ENCODE peak calls at places on chromosomes 11 and 22, in five cellular contexts. One of them, this sample, is unnamed.

GRCh38 chr22:30609260-30610185 is 2.5 kb downstream of the TCN2 start:
- DNase-seq in fibroblast of lung: peak; percentile 78
- DNase-seq in PC-9: peak; percentile 65
- DNase-seq in tibial artery: no peak
- DNase-seq in GM12865: peak; percentile 82
- DNase-seq in this sample: peak; percentile 52

GRCh38 chr11:61141601-61142028 is 19.6 kb downstream of the VPS37C start:
- DNase-seq in fibroblast of lung: no peak
- DNase-seq in PC-9: peak; percentile 62
- DNase-seq in tibial artery: peak; percentile 63
- DNase-seq in GM12865: peak; percentile 44
- DNase-seq in this sample: peak; percentile 57

GRCh38 chr11:92180226-92180625 is 44.4 kb upstream of the FAT3 start:
- DNase-seq in fibroblast of lung: no peak
- DNase-seq in PC-9: no peak
- DNase-seq in tibial artery: no peak
- DNase-seq in GM12865: no peak
- DNase-seq in this sample: no peak

GRCh38 chr11:21121991-21122390 is 452.6 kb downstream of the NELL1 start:
- DNase-seq in fibroblast of lung: no peak
- DNase-seq in PC-9: no peak
- DNase-seq in tibial artery: no peak
- DNase-seq in GM12865: no peak
- DNase-seq in this sample: no peak

GRCh38 chr11:86916330-86916729 is 38.9 kb downstream of the FZD4 start:
- DNase-seq in fibroblast of lung: peak; percentile 92
- DNase-seq in PC-9: peak; percentile 47
- DNase-seq in tibial artery: no peak
- DNase-seq in GM12865: no peak
- DNase-seq in this sample: no peak

GRCh38 chr11:131538322-131538721 is 167.9 kb downstream of the NTM start:
- DNase-seq in fibroblast of lung: no peak
- DNase-seq in PC-9: no peak
- DNase-seq in tibial artery: no peak
- DNase-seq in GM12865: no peak
- DNase-seq in this sample: no peak

GRCh38 chr11:16862733-16863132 is 124.3 kb downstream of the C11orf58 start:
- DNase-seq in fibroblast of lung: no peak
- DNase-seq in PC-9: no peak
- DNase-seq in tibial artery: no peak
- DNase-seq in GM12865: no peak
- DNase-seq in this sample: no peak

GRCh38 chr11:128607819-128608218 is 20.5 kb upstream of the ETS1 start:
- DNase-seq in fibroblast of lung: no peak
- DNase-seq in PC-9: no peak
- DNase-seq in tibial artery: no peak
- DNase-seq in GM12865: no peak
- DNase-seq in this sample: no peak

GRCh38 chr11:133399855-133400625 is 132.3 kb downstream of the OPCML start:
- DNase-seq in fibroblast of lung: no peak
- DNase-seq in PC-9: no peak
- DNase-seq in tibial artery: no peak
- DNase-seq in GM12865: no peak
- DNase-seq in this sample: no peak

GRCh38 chr22:35053060-35053835 is 12.7 kb upstream of the ISX start:
- DNase-seq in fibroblast of lung: no peak
- DNase-seq in PC-9: no peak
- DNase-seq in tibial artery: no peak
- DNase-seq in GM12865: peak; percentile 56
- DNase-seq in this sample: no peak

DNA sequence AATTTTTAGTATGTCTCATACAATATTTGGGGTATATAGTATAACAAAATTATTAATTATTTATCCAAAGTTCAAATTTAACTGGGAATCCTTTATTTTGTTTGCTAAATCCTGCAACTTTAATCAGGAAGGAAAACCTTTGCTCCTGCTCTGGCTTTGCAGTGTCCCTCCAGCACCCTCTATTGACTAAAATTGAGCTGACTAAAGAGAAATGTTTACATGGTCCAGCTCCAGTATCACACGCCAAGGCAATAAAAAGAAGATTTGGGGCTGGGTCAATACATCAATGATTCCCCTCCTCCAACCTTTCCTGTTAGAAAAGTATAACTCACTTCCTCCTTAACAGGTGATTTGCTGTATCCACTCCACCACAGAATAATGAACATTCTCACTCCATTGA is 153.0 kb upstream of the LRRC4C start:
- DNase-seq in fibroblast of lung: peak; percentile 32
- DNase-seq in PC-9: no peak
- DNase-seq in tibial artery: no peak
- DNase-seq in GM12865: peak; percentile 2
- DNase-seq in this sample: no peak
- TF ChIP-seq CTCF in fibroblast of lung: no peak
- TF ChIP-seq CTCF in PC-9: no peak
- TF ChIP-seq CTCF in tibial artery: no peak
- TF ChIP-seq CTCF in GM12865: peak; percentile 33
- TF ChIP-seq CTCF in this sample: no peak

DNA sequence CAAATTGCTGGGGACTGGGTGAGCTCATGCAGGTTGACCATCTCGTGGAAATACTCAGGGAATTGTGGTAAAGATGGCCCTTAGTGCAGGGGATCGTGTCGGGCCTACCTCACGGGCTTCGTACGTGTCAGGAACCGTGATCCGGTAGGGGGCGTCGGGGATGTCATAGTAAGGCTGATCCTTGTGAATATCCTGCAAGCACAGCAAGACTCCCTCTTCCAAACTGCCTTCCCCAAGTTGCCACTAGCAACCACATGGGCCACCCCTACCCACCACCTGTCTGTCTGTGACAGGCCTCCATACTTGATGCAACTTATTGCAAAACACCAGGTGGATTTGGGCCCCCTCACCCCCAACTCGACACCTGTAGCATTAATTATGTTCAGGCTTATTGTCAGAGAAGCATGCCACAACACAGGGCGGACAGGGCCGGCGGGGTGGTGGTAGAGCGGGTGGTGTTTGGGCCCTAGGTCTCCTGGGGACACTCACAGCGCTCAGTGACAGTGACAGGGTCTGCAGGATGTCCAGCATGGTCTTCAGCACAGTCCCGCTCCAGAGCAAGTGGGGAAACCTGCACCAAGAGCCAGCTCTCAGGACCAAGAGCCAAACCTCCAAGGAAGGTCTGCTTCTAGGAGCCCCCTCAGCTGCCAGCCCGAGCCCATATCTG is 22.6 kb upstream of the SERPIND1 start:
- DNase-seq in fibroblast of lung: no peak
- DNase-seq in PC-9: no peak
- DNase-seq in tibial artery: no peak
- DNase-seq in GM12865: no peak
- DNase-seq in this sample: no peak
- TF ChIP-seq CTCF in fibroblast of lung: no peak
- TF ChIP-seq CTCF in PC-9: no peak
- TF ChIP-seq CTCF in tibial artery: no peak
- TF ChIP-seq CTCF in GM12865: no peak
- TF ChIP-seq CTCF in this sample: no peak

GRCh38 chr11:121431820-121432526 is 20.1 kb upstream of the SORL1 start:
- DNase-seq in fibroblast of lung: no peak
- DNase-seq in PC-9: no peak
- DNase-seq in tibial artery: no peak
- DNase-seq in GM12865: peak; percentile 39
- DNase-seq in this sample: no peak

GRCh38 chr11:121422675-121423074 is 29.4 kb upstream of the SORL1 start:
- DNase-seq in fibroblast of lung: no peak
- DNase-seq in PC-9: no peak
- DNase-seq in tibial artery: no peak
- DNase-seq in GM12865: peak; percentile 78
- DNase-seq in this sample: no peak

GRCh38 chr11:121429556-121429955 is 22.6 kb upstream of the SORL1 start:
- DNase-seq in fibroblast of lung: no peak
- DNase-seq in PC-9: no peak
- DNase-seq in tibial artery: no peak
- DNase-seq in GM12865: no peak
- DNase-seq in this sample: no peak

GRCh38 chr11:121425818-121426217 is 26.3 kb upstream of the SORL1 start:
- DNase-seq in fibroblast of lung: no peak
- DNase-seq in PC-9: no peak
- DNase-seq in tibial artery: no peak
- DNase-seq in GM12865: no peak
- DNase-seq in this sample: no peak

DNA sequence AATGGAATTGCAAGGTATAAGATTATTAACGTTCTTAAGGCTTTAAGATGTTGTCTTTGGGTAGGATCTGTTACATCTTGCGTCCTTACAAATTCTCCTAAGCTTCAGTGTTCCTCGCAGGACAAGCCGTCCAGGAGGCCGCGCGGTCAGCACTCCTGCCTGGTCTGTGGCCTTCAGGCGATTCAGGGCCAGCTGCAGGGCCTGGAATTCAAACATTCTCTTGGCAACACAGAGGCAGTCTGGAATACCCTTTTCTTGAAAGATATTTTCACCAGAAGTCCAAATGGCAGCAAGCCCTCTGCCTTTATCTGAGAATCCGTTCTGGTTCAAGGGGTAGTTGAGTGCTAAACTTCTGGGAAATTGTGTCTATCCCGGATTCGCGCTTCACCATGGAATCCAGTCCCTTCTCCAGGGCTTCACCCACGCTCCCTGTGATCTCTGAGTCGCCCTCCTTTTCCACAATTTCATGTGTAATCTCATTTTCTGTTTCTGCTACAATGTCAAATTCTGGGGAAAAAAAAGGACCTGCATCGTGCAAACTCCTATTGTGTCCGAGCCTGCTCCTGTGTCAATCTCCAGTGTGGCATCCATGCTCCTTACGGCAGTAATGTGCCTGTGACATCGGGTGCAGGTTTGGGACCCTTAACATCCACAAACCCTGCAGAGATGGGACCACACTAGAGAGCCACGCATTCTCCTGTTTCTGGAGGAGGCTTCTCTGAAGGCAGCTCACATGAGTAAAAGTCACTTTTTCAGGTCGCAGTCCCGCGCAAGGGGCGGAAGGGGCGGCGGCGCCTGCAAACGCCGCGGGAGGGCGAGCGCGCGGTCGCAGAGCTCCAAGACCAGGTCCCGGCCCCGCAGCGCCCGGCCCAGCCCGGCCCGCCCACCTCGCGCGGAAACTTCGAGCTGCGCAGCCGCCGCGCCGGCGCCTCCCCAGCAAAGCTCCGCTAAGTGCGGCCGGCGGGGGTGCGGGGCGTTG is 25.3 kb upstream of the SORL1 start:
- DNase-seq in fibroblast of lung: no peak
- DNase-seq in PC-9: no peak
- DNase-seq in tibial artery: peak; percentile 74
- DNase-seq in GM12865: peak; percentile 70
- DNase-seq in this sample: peak; percentile 16
- TF ChIP-seq CTCF in fibroblast of lung: no peak
- TF ChIP-seq CTCF in PC-9: no peak
- TF ChIP-seq CTCF in tibial artery: no peak
- TF ChIP-seq CTCF in GM12865: no peak
- TF ChIP-seq CTCF in this sample: no peak

GRCh38 chr11:117936973-117937372 is 7.8 kb upstream of the TMPRSS13 start:
- DNase-seq in fibroblast of lung: no peak
- DNase-seq in PC-9: no peak
- DNase-seq in tibial artery: no peak
- DNase-seq in GM12865: peak; percentile 48
- DNase-seq in this sample: no peak

GRCh38 chr11:117933475-117933874 is 4.3 kb upstream of the TMPRSS13 start:
- DNase-seq in fibroblast of lung: no peak
- DNase-seq in PC-9: no peak
- DNase-seq in tibial artery: peak; percentile 16
- DNase-seq in GM12865: no peak
- DNase-seq in this sample: no peak

GRCh38 chr11:117932987-117933386 is 3.8 kb upstream of the TMPRSS13 start:
- DNase-seq in fibroblast of lung: no peak
- DNase-seq in PC-9: no peak
- DNase-seq in tibial artery: no peak
- DNase-seq in GM12865: no peak
- DNase-seq in this sample: no peak

GRCh38 chr11:117933930-117934329 is 4.7 kb upstream of the TMPRSS13 start:
- DNase-seq in fibroblast of lung: no peak
- DNase-seq in PC-9: no peak
- DNase-seq in tibial artery: peak; percentile 20
- DNase-seq in GM12865: no peak
- DNase-seq in this sample: no peak

DNA sequence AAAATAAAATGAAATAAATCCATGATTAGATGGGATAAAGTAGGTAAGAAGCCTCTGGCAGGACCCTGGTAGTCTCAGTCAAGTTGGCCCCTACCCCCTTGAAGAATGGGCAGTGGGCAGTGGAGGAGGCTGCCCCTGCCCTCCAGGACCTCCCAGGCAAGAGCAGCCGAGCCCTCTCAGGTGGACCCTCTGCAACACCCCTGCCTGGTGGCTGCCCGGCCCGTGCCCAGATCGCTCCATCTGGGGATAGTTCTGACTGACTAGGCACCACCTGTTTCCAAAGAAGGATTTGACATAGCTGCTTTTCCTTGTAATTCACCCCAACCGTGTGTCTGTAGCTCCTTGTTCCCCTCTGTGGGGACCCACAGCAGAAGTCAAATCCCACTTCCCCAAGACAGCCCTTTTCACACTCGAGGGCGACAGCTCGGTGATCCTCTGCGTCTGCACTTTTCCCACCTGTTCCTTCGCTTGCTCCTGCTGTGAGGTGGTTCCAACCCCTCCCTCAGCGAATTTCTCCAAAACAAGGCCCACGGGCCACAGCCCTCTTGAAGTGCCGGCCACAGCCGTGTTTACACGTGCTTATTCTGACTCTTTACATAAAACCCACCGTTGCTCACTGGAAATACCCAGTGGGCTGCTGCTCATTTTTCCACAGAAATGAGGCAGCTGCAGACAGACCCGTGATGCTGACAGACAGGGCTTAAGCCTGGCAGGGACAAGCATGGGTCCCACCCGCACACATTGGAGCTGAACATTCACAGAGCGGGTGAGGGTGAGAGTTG is 5.5 kb upstream of the TMPRSS13 start:
- DNase-seq in fibroblast of lung: no peak
- DNase-seq in PC-9: no peak
- DNase-seq in tibial artery: peak; percentile 51
- DNase-seq in GM12865: no peak
- DNase-seq in this sample: no peak
- TF ChIP-seq CTCF in fibroblast of lung: no peak
- TF ChIP-seq CTCF in PC-9: no peak
- TF ChIP-seq CTCF in tibial artery: no peak
- TF ChIP-seq CTCF in GM12865: no peak
- TF ChIP-seq CTCF in this sample: no peak

DNA sequence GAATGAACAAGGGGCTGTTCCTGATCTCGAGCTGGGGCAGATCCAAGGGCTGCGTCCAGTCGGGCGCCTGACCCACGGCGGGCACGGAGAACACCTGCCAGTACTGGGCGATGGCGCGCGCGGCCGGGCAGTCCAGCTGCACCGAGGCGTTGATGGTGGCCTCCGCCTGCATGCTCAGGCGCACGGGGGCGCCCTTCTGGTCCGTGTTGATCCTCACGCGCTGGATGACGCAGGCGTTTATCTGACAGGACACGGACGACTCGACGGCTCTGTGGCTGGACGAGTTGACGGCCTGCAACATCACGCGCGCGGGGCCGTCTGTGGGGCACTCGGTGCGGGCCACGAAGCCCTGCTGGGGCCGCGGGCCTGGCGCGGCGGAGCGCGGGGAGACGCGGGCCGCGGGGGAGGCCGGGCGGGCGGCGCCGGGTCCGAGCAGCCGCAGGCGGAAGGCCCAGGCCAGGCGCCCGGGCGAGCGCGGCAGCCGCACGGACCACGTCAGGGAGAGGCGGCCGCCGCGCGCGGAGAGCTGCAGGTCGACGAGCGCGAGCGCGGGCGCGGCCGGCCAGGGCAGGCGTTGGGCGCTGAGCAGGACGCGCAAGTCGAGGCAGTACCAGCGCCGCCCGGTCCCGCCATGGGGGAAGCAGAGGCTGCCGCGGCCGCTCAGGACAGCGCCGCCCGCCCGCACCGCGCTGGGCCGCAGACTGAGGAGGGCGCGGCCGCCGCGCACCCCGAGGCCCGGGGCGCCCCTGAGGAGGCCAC is 515 bp downstream of the PKDREJ start:
- DNase-seq in fibroblast of lung: peak; percentile 56
- DNase-seq in PC-9: no peak
- DNase-seq in tibial artery: peak; percentile 82
- DNase-seq in GM12865: no peak
- DNase-seq in this sample: no peak
- TF ChIP-seq CTCF in fibroblast of lung: no peak
- TF ChIP-seq CTCF in PC-9: no peak
- TF ChIP-seq CTCF in tibial artery: no peak
- TF ChIP-seq CTCF in GM12865: no peak
- TF ChIP-seq CTCF in this sample: no peak